ENCODE peak calls at places on chromosomes 7 and 10, in eight cellular contexts. E is T follicular helper cell, A is left ventricle myocardium inferior, Q is SK-MEL-5, N is nucleus accumbens, O is KBM-7, T is neural progenitor cell, Z is LoVo. W is an unnamed sample.
A peak's percentile ranks its signal among the peaks of the same experiment; 100 is the strongest.

GRCh38 chr10:77120012-77120411 is 517.6 kb downstream of the KCNMA1 start:
- DNase-seq in A (no peak), Q (no peak), Z (no peak), N (no peak), E (no peak), O (no peak), T (no peak), W (no peak)

GRCh38 chr10:21369697-21370096 is 155.8 kb downstream of the SKIDA1 start:
- DNase-seq in N (no peak), Z (no peak), A (no peak), T (no peak), O (peak; percentile 9), E (no peak), Q (no peak), W (no peak)

GRCh38 chr7:75531359-75531821 is 39.3 kb downstream of the SPDYE5 start:
- DNase-seq in E (no peak), O (no peak), Q (no peak), N (no peak), Z (peak; percentile 54), T (peak; percentile 62), A (no peak), W (peak; percentile 96)

GRCh38 chr7:157120181-157120580 is 18.5 kb upstream of the UBE3C start:
- DNase-seq in A (no peak), E (no peak), Z (no peak), O (no peak), N (no peak), Q (no peak), T (no peak), W (no peak)

GRCh38 chr7:152338553-152338952 is 97.2 kb downstream of the KMT2C start:
- DNase-seq in O (no peak), N (no peak), T (no peak), Z (no peak), A (no peak), Q (no peak), E (no peak), W (no peak)

GRCh38 chr7:87128883-87129282 is 23.4 kb upstream of the DMTF1 start:
- DNase-seq in Z (no peak), N (no peak), T (peak; percentile 66), A (no peak), O (no peak), E (no peak), Q (no peak), W (peak; percentile 92)

GRCh38 chr7:94266278-94266677 is 128.4 kb upstream of the COL1A2 start:
- DNase-seq in O (no peak), N (no peak), Z (no peak), E (no peak), A (no peak), Q (no peak), T (no peak), W (no peak)

GRCh38 chr7:47792521-47793121 is 155.6 kb downstream of the PKD1L1 start:
- DNase-seq in O (peak; percentile 21), Z (no peak), A (no peak), T (peak; percentile 25), N (no peak), Q (peak; percentile 76), E (no peak), W (peak; percentile 40)

GRCh38 chr7:105691692-105692564 is 110.6 kb upstream of the EFCAB10 start:
- DNase-seq in O (no peak), E (peak; percentile 85), Z (peak; percentile 55), N (no peak), Q (no peak), T (peak; percentile 41), A (peak; percentile 34), W (no peak)

GRCh38 chr7:139571651-139572050 is 48.2 kb downstream of the CLEC2L start:
- DNase-seq in T (no peak), O (no peak), A (no peak), E (no peak), Z (no peak), N (no peak), Q (no peak), W (no peak)

GRCh38 chr7:18828333-18829100 is 288.9 kb downstream of the TWIST1 start:
- DNase-seq in E (no peak), O (no peak), N (no peak), Q (no peak), A (no peak), T (no peak), Z (no peak), W (no peak)

GRCh38 chr10:96516337-96516736 is 2.6 kb upstream of the TLL2 start:
- DNase-seq in Z (no peak), Q (no peak), A (no peak), N (no peak), E (no peak), T (no peak), O (no peak), W (peak; percentile 15)

GRCh38 chr7:152000191-152000590 is 25.3 kb upstream of the GALNT11 start:
- DNase-seq in A (no peak), T (no peak), O (no peak), N (no peak), Q (no peak), Z (no peak), E (no peak), W (no peak)

GRCh38 chr7:110676785-110677184 is 414.1 kb upstream of the LRRN3 start:
- DNase-seq in Z (no peak), O (no peak), A (no peak), E (no peak), T (no peak), Q (no peak), N (no peak), W (peak; percentile 16)

GRCh38 chr7:81014266-81014665 is 95.4 kb upstream of the SEMA3C start:
- DNase-seq in E (no peak), A (no peak), T (no peak), O (no peak), Q (no peak), Z (no peak), N (no peak), W (no peak)

GRCh38 chr10:4353964-4354363 is 472.0 kb upstream of the AKR1E2 start:
- DNase-seq in N (no peak), A (no peak), Z (peak; percentile 67), T (no peak), E (no peak), Q (no peak), O (no peak), W (peak; percentile 3)

GRCh38 chr7:41085244-41085643 is 617.6 kb downstream of the INHBA start:
- DNase-seq in Q (peak; percentile 13), O (no peak), E (no peak), A (no peak), T (no peak), Z (no peak), N (no peak), W (no peak)

GRCh38 chr10:103042129-103042528 is 124.0 kb downstream of the CNNM2 start:
- DNase-seq in Q (no peak), A (no peak), N (no peak), E (no peak), Z (no peak), T (no peak), O (no peak), W (peak; percentile 32)

GRCh38 chr7:96304573-96304972 is 17.3 kb downstream of the SLC25A13 start:
- DNase-seq in E (no peak), Q (no peak), N (no peak), O (no peak), A (no peak), T (no peak), Z (no peak), W (no peak)

GRCh38 chr7:24401628-24402593 is 117.9 kb downstream of the NPY start:
- DNase-seq in Z (peak; percentile 45), O (peak; percentile 16), E (no peak), A (no peak), T (no peak), N (no peak), Q (peak; percentile 63), W (peak; percentile 36)

GRCh38 chr10:126972622-126973414 is 67.6 kb downstream of the DOCK1 start:
- DNase-seq in T (no peak), N (no peak), E (no peak), O (no peak), Q (no peak), Z (no peak), A (no peak), W (peak; percentile 70)

GRCh38 chr7:142168746-142169145 is 57.2 kb downstream of the MGAM2 start:
- DNase-seq in T (peak; percentile 15), Q (no peak), E (no peak), O (no peak), A (no peak), N (no peak), Z (no peak), W (no peak)

GRCh38 chr10:97408496-97408992 is 7.4 kb upstream of the RRP12 start:
- DNase-seq in E (no peak), Q (no peak), T (no peak), A (no peak), Z (peak; percentile 49), N (no peak), O (no peak), W (no peak)

GRCh38 chr7:70570961-70571360 is 561.0 kb upstream of the GALNT17 start:
- DNase-seq in O (no peak), T (no peak), N (no peak), E (no peak), A (no peak), Q (no peak), Z (peak; percentile 78), W (no peak)

GRCh38 chr7:135385209-135385608 is 124.7 kb downstream of the CNOT4 start:
- DNase-seq in E (no peak), A (peak; percentile 20), Q (no peak), O (no peak), T (no peak), N (no peak), Z (no peak), W (no peak)

GRCh38 chr7:151592868-151593486 is 73.3 kb upstream of the RHEB start:
- DNase-seq in N (no peak), Z (no peak), Q (no peak), T (no peak), E (no peak), A (no peak), O (no peak), W (no peak)

GRCh38 chr7:122211362-122211761 is 67.3 kb upstream of the AASS start:
- DNase-seq in N (no peak), Q (no peak), Z (no peak), T (no peak), A (no peak), O (no peak), E (no peak), W (no peak)

GRCh38 chr10:2117641-2118040 is 380.3 kb upstream of the ADARB2 start:
- DNase-seq in Z (no peak), T (no peak), A (no peak), Q (no peak), O (no peak), N (no peak), E (no peak), W (no peak)

GRCh38 chr10:132662186-132662920 is 123.6 kb downstream of the NKX6-2 start:
- DNase-seq in O (no peak), T (no peak), E (no peak), Z (no peak), A (no peak), Q (no peak), N (no peak), W (no peak)

GRCh38 chr10:77036993-77037734 is 600.4 kb downstream of the KCNMA1 start:
- DNase-seq in Z (no peak), A (no peak), T (peak; percentile 73), E (no peak), Q (peak; percentile 62), O (no peak), N (no peak), W (peak; percentile 87)

GRCh38 chr10:8043569-8044306 is 10.8 kb upstream of the GATA3 start:
- DNase-seq in Z (no peak), E (no peak), O (no peak), Q (no peak), T (peak; percentile 82), N (no peak), A (no peak), W (peak; percentile 87)

GRCh38 chr7:22983257-22983855 is 30.6 kb downstream of the HYCC1 start:
- DNase-seq in T (no peak), Z (no peak), Q (no peak), E (no peak), A (no peak), N (no peak), O (no peak), W (peak; percentile 32)

GRCh38 chr7:91288208-91288824 is 24.1 kb downstream of the FZD1 start:
- DNase-seq in T (peak; percentile 70), E (no peak), A (peak; percentile 29), Z (peak; percentile 17), N (no peak), O (peak; percentile 50), Q (peak; percentile 79), W (peak; percentile 74)

GRCh38 chr10:71582019-71582418 is 137.6 kb downstream of the C10orf105 start:
- DNase-seq in Z (peak; percentile 12), T (peak; percentile 69), Q (peak; percentile 17), O (no peak), E (no peak), N (no peak), A (no peak), W (peak; percentile 48)

W was measured in mesendoderm.